ENCODE peak calls at places on chromosomes 2 and 18, in four cellular contexts. D, F, A and N are unnamed samples.

GRCh38 chr18:74899554-74899953 is 301.9 kb downstream of the ZNF407 start:
- DNase-seq in D (no peak), F (no peak), A (no peak), N (no peak)

GRCh38 chr2:101440127-101440738 is 34.7 kb downstream of the RFX8 start:
- DNase-seq in D (no peak), F (no peak), A (peak), N (no peak)

GRCh38 chr2:85925216-85925671 is 36.5 kb upstream of the ST3GAL5 start:
- DNase-seq in D (no peak), F (no peak), A (no peak), N (no peak)

GRCh38 chr2:128306931-128307460 is 11.7 kb downstream of the HS6ST1 start:
- DNase-seq in D (no peak), F (no peak), A (no peak), N (peak)

GRCh38 chr2:238231251-238231793 is 8.5 kb downstream of the HES6 start:
- DNase-seq in D (peak), F (no peak), A (no peak), N (peak)

GRCh38 chr18:79283341-79283879 is 112.3 kb upstream of the NFATC1 start:
- DNase-seq in D (no peak), F (no peak), A (peak), N (no peak)

GRCh38 chr18:31723998-31724711 is 36.5 kb downstream of the SLC25A52 start:
- DNase-seq in D (no peak), F (no peak), A (peak), N (no peak)

GRCh38 chr2:212609499-212609898 is 70.9 kb upstream of the ERBB4 start:
- DNase-seq in D (no peak), F (no peak), A (no peak), N (no peak)

GRCh38 chr2:162007447-162008040 is 66.5 kb downstream of the DPP4 start:
- DNase-seq in D (no peak), F (no peak), A (no peak), N (no peak)

GRCh38 chr2:218217366-218218309 is 649 bp downstream of the ARPC2 start:
- DNase-seq in D (no peak), F (no peak), A (peak), N (peak)

GRCh38 chr2:8680931-8681760 is 710 bp upstream of the ID2 start:
- DNase-seq in D (peak), F (peak), A (peak), N (peak)

GRCh38 chr2:120703330-120703994 is 32.2 kb upstream of the GLI2 start:
- DNase-seq in D (no peak), F (no peak), A (no peak), N (no peak)

GRCh38 chr2:44848026-44848425 is 93.5 kb upstream of the SIX3 start:
- DNase-seq in D (no peak), F (no peak), A (no peak), N (no peak)

GRCh38 chr18:10020176-10020575 is 106.4 kb downstream of the VAPA start:
- DNase-seq in D (no peak), F (no peak), A (no peak), N (no peak)

GRCh38 chr2:129713337-129713736 is 266.1 kb upstream of the RAB6C start:
- DNase-seq in D (no peak), F (no peak), A (no peak), N (no peak)

GRCh38 chr18:76449110-76449453 is 46.0 kb downstream of the ZNF516 start:
- DNase-seq in D (no peak), F (no peak), A (no peak), N (no peak)

GRCh38 chr2:203808041-203808750 is 59.4 kb upstream of the CTLA4 start:
- DNase-seq in D (no peak), F (no peak), A (no peak), N (no peak)

GRCh38 chr2:39608690-39609457 is 56.8 kb upstream of the TMEM178A start:
- DNase-seq in D (no peak), F (no peak), A (no peak), N (no peak)
- TF ChIP-seq USF2 in D (no peak), F (no peak), A (no peak), N (no peak)

GRCh38 chr2:222318026-222318711 is 19.4 kb upstream of the PAX3 start:
- DNase-seq in D (no peak), F (no peak), A (peak), N (peak)

GRCh38 chr2:222320441-222321395 is 21.9 kb upstream of the PAX3 start:
- DNase-seq in D (no peak), F (no peak), A (peak), N (no peak)

GRCh38 chr2:222319576-222320440 is 21.0 kb upstream of the PAX3 start:
- DNase-seq in D (no peak), F (no peak), A (peak), N (peak)

GRCh38 chr2:222322241-222322640 is 23.4 kb upstream of the PAX3 start:
- DNase-seq in D (no peak), F (no peak), A (no peak), N (no peak)

GRCh38 chr2:222318712-222319575 is 20.1 kb upstream of the PAX3 start:
- DNase-seq in D (no peak), F (no peak), A (peak), N (peak)
- TF ChIP-seq CTCF in D (no peak), F (peak), A (peak), N (no peak)

GRCh38 chr2:111663471-111663951 is 220.5 kb downstream of the ANAPC1 start:
- DNase-seq in D (peak), F (no peak), A (no peak), N (no peak)

GRCh38 chr2:111665011-111665410 is 219.0 kb downstream of the ANAPC1 start:
- DNase-seq in D (no peak), F (no peak), A (no peak), N (no peak)

GRCh38 chr2:111665551-111666116 is 218.4 kb downstream of the ANAPC1 start:
- DNase-seq in D (no peak), F (no peak), A (no peak), N (no peak)

GRCh38 chr2:111662771-111663470 is 221.1 kb downstream of the ANAPC1 start:
- DNase-seq in D (no peak), F (no peak), A (no peak), N (no peak)

GRCh38 chr2:111664451-111664850 is 219.5 kb downstream of the ANAPC1 start:
- DNase-seq in D (no peak), F (no peak), A (no peak), N (no peak)
- TF ChIP-seq USF1 in D (no peak), F (no peak), A (no peak), N (no peak)

GRCh38 chr18:36215577-36215976 is 28.3 kb downstream of the MOCOS start:
- DNase-seq in D (no peak), F (no peak), A (no peak), N (no peak)

GRCh38 chr18:36214811-36215210 is 27.5 kb downstream of the MOCOS start:
- DNase-seq in D (no peak), F (no peak), A (no peak), N (no peak)

GRCh38 chr18:36212978-36213303 is 25.6 kb downstream of the MOCOS start:
- DNase-seq in D (no peak), F (no peak), A (no peak), N (no peak)

GRCh38 chr18:36211612-36212065 is 24.3 kb downstream of the MOCOS start:
- DNase-seq in D (no peak), F (peak), A (no peak), N (no peak)

DNA sequence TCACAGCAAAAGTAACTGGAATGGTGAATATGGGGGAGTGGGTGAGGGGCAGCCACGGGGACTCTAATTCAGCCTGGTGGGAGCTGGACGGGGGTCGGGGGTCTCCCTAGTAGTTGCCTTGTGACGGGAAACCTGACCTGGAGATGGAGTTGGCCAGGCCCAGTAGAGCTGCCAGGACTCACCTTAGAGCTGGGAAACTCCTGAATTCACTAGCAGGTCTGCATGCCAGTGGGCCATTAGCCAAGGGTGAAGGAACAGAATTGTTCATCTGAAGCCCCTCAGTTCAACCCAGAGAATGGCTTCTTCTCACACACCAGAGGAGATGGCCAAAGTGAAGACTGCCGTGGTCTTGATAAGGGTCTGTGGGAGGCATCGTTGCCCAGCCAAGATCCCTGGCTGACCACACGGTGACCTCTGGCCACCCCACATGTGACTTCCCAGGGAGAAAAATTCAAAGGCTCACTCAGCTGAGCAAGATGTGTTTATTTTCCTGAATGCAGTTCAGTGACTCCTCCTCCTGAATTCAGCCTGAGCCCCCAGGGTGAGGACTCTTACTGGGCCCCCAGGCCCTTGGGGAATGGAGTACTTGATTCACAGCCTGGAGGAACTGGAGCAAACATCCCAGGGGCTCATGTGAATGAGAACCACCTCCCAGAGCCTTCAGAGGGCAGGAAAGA is 25.1 kb downstream of the MOCOS start:
- DNase-seq in D (peak), F (no peak), A (no peak), N (no peak)
- TF ChIP-seq USF2 in D (peak), F (no peak), A (no peak), N (no peak)